ENCODE peak calls at places on chromosomes 16 and 17, in ten cellular contexts. Y is tibial nerve; C is mesenchymal stem cell; J is heart right ventricle; Q is PC-3; I is stimulated activated CD4-positive, alpha-beta T cell treated with anti-CD3 and anti-CD28 coated beads, TNF-alpha, amount 100 ng/mL, for 1 hour; R is fibroblast of the aortic adventitia; F is T-helper 1 cell; G is T-cell; O is CD4-positive, CD25-positive, alpha-beta regulatory T cell. U is an unnamed sample.

GRCh38 chr16:84925773-84926372 is 85.5 kb downstream of the ZDHHC7 start:
- DNase-seq in J (no peak), G (no peak), Q (no peak), R (no peak), F (no peak), I (no peak), C (no peak), O (no peak), Y (no peak), U (no peak)

GRCh38 chr16:72501739-72502653 is 330.0 kb upstream of the PMFBP1 start:
- DNase-seq in Y (peak; percentile 69), Q (peak; percentile 69), F (peak; percentile 14), O (peak; percentile 15), R (peak; percentile 88), G (peak; percentile 17), I (no peak), J (peak; percentile 16), C (peak; percentile 76), U (peak; percentile 72)

GRCh38 chr17:45129940-45130639 is 2.2 kb downstream of the PLCD3 start:
- DNase-seq in O (no peak), I (no peak), Y (no peak), F (no peak), R (no peak), C (peak; percentile 53), Q (peak; percentile 59), G (no peak), J (no peak), U (no peak)

GRCh38 chr17:28151001-28151400 is 108.5 kb downstream of the NLK start:
- DNase-seq in Y (no peak), J (no peak), F (no peak), I (no peak), C (no peak), O (no peak), R (no peak), Q (no peak), G (no peak), U (no peak)

GRCh38 chr17:9116311-9116820 is 95.1 kb downstream of the NTN1 start:
- DNase-seq in I (no peak), F (no peak), R (no peak), Q (no peak), G (no peak), J (no peak), O (no peak), Y (no peak), C (no peak), U (no peak)

GRCh38 chr17:28626818-28627217 is 12.8 kb upstream of the RSKR start:
- DNase-seq in F (no peak), I (no peak), R (no peak), J (no peak), Y (no peak), C (no peak), O (no peak), G (no peak), Q (no peak), U (no peak)

GRCh38 chr17:39229274-39229913 is 3.6 kb upstream of the STAC2 start:
- DNase-seq in J (no peak), Q (peak; percentile 42), I (no peak), G (no peak), F (no peak), C (peak; percentile 46), O (no peak), Y (no peak), R (peak; percentile 73), U (peak; percentile 71)

GRCh38 chr17:11928436-11928835 is 68.8 kb downstream of the ZNF18 start:
- DNase-seq in Q (no peak), R (no peak), G (no peak), F (no peak), I (no peak), Y (no peak), C (no peak), O (no peak), J (no peak), U (no peak)

GRCh38 chr17:37770631-37771518 is 26.0 kb upstream of the HNF1B start:
- DNase-seq in Q (peak; percentile 75), G (peak; percentile 8), F (peak; percentile 25), Y (peak; percentile 25), O (no peak), R (peak; percentile 68), J (peak; percentile 10), I (no peak), C (peak; percentile 63), U (peak; percentile 49)

GRCh38 chr16:57601801-57602478 is 26.5 kb upstream of the ADGRG1 start:
- DNase-seq in I (no peak), O (peak; percentile 69), C (no peak), Y (no peak), J (no peak), F (peak; percentile 97), G (peak; percentile 61), Q (no peak), R (no peak), U (peak; percentile 78)

GRCh38 chr17:42282478-42283080 is 5.7 kb upstream of the STAT5A start:
- DNase-seq in Q (no peak), C (no peak), O (no peak), I (no peak), F (no peak), Y (no peak), G (no peak), J (no peak), R (no peak), U (no peak)

GRCh38 chr16:77788196-77789084 is at the start of gene VAT1L:
- DNase-seq in J (peak; percentile 23), Y (no peak), O (no peak), R (peak; percentile 68), G (no peak), F (no peak), C (peak; percentile 80), Q (no peak), I (no peak), U (peak; percentile 47)

GRCh38 chr17:71118039-71118438 is 948.7 kb downstream of the KCNJ2 start:
- DNase-seq in I (no peak), F (no peak), O (no peak), J (no peak), C (peak; percentile 8), R (no peak), Q (peak; percentile 89), G (no peak), Y (no peak), U (peak; percentile 14)

GRCh38 chr17:48123111-48123510 is 15.5 kb downstream of the SNX11 start:
- DNase-seq in I (no peak), O (no peak), C (no peak), R (no peak), J (no peak), G (no peak), Q (no peak), F (no peak), Y (no peak), U (no peak)

GRCh38 chr16:50747206-50747956 is 5.5 kb downstream of the CYLD start:
- DNase-seq in Y (no peak), Q (peak; percentile 39), O (peak; percentile 73), C (peak; percentile 9), G (no peak), J (no peak), F (peak; percentile 81), I (no peak), R (peak; percentile 35), U (no peak)

GRCh38 chr17:60613325-60613724 is 13.3 kb downstream of the PPM1D start:
- DNase-seq in I (no peak), Y (no peak), R (no peak), O (no peak), F (no peak), C (no peak), G (no peak), J (no peak), Q (no peak), U (no peak)

GRCh38 chr17:21388944-21389343 is 12.8 kb downstream of the KCNJ12 start:
- DNase-seq in Q (no peak), C (no peak), I (no peak), Y (no peak), J (no peak), O (no peak), G (no peak), R (no peak), F (no peak), U (no peak)

GRCh38 chr17:37082985-37083384 is 134.2 kb downstream of the AATF start:
- DNase-seq in Q (no peak), R (no peak), F (no peak), G (no peak), Y (no peak), O (no peak), J (no peak), C (no peak), I (no peak), U (no peak)

GRCh38 chr17:33163827-33164555 is 129.1 kb downstream of the ASIC2 start:
- DNase-seq in F (no peak), Y (no peak), C (no peak), I (no peak), O (no peak), Q (no peak), J (peak; percentile 20), R (peak; percentile 13), G (no peak), U (no peak)

GRCh38 chr16:68668266-68668665 is 23.2 kb downstream of the CDH3 start:
- DNase-seq in Y (no peak), F (peak; percentile 87), O (no peak), J (no peak), I (no peak), Q (peak; percentile 92), G (no peak), C (no peak), R (no peak), U (no peak)

GRCh38 chr17:9177212-9177611 is 155.9 kb downstream of the NTN1 start:
- DNase-seq in O (no peak), R (peak; percentile 6), I (no peak), F (no peak), Q (no peak), G (no peak), J (peak; percentile 13), C (no peak), Y (peak; percentile 56), U (no peak)

GRCh38 chr16:88634141-88634993 is 4.0 kb upstream of the IL17C start:
- DNase-seq in Y (no peak), R (peak; percentile 23), O (peak; percentile 46), C (peak; percentile 85), Q (no peak), F (peak; percentile 67), J (peak; percentile 51), I (no peak), G (peak; percentile 39), U (peak; percentile 54)

GRCh38 chr16:31421587-31421986 is 6.6 kb downstream of the COX6A2 start:
- DNase-seq in G (peak; percentile 17), I (no peak), F (peak; percentile 80), R (no peak), O (no peak), J (no peak), C (no peak), Y (no peak), Q (no peak), U (no peak)

GRCh38 chr17:29140631-29141483 is 39.3 kb downstream of the MYO18A start:
- DNase-seq in O (peak; percentile 64), J (peak; percentile 65), C (peak; percentile 72), G (peak; percentile 48), Y (no peak), F (peak; percentile 58), Q (no peak), I (peak; percentile 36), R (peak; percentile 53), U (no peak)

GRCh38 chr17:3602499-3602898 is 6.7 kb downstream of the TRPV1 start:
- DNase-seq in R (peak; percentile 36), Q (no peak), J (peak; percentile 18), G (no peak), O (peak; percentile 6), F (peak; percentile 36), Y (no peak), I (no peak), C (peak; percentile 13), U (peak; percentile 16)

GRCh38 chr17:51748749-51749604 is 409.5 kb downstream of the CA10 start:
- DNase-seq in R (no peak), O (no peak), Q (no peak), J (no peak), C (no peak), Y (no peak), F (no peak), I (no peak), G (no peak), U (no peak)

GRCh38 chr17:58783380-58783779 is 27.7 kb downstream of the PPM1E start:
- DNase-seq in I (no peak), G (no peak), Q (peak; percentile 12), Y (no peak), C (no peak), O (no peak), J (no peak), F (no peak), R (peak; percentile 14), U (no peak)

GRCh38 chr17:5986644-5987043 is 83.5 kb upstream of the WSCD1 start:
- DNase-seq in I (no peak), G (no peak), J (no peak), R (no peak), F (no peak), O (no peak), Q (no peak), Y (no peak), C (no peak), U (no peak)